ENCODE peak calls at places on chromosomes 13 and 19, in six cellular contexts. One of them, this sample, is unnamed.

GRCh38 chr19:49327878-49328544 is 3.0 kb upstream of the SLC6A16 start:
- DNase-seq in cardiac fibroblast: peak
- DNase-seq in body of pancreas: no peak
- DNase-seq in lower leg skin: no peak
- DNase-seq in AG10803: peak
- DNase-seq in HCT116: peak
- DNase-seq in this sample: peak

GRCh38 chr13:77034883-77035282 is 7.9 kb upstream of the FBXL3 start:
- DNase-seq in cardiac fibroblast: peak
- DNase-seq in body of pancreas: no peak
- DNase-seq in lower leg skin: no peak
- DNase-seq in AG10803: peak
- DNase-seq in HCT116: no peak
- DNase-seq in this sample: no peak

GRCh38 chr19:22784051-22784450 is at the start of gene ZNF99:
- DNase-seq in cardiac fibroblast: no peak
- DNase-seq in body of pancreas: peak
- DNase-seq in lower leg skin: no peak
- DNase-seq in AG10803: no peak
- DNase-seq in HCT116: no peak
- DNase-seq in this sample: no peak

GRCh38 chr19:29467824-29468401 is 57.9 kb upstream of the VSTM2B start:
- DNase-seq in cardiac fibroblast: peak
- DNase-seq in body of pancreas: no peak
- DNase-seq in lower leg skin: no peak
- DNase-seq in AG10803: peak
- DNase-seq in HCT116: peak
- DNase-seq in this sample: peak

GRCh38 chr13:105518086-105518485 is 1017.4 kb downstream of the EFNB2 start:
- DNase-seq in cardiac fibroblast: peak
- DNase-seq in body of pancreas: no peak
- DNase-seq in lower leg skin: no peak
- DNase-seq in AG10803: peak
- DNase-seq in HCT116: no peak
- DNase-seq in this sample: no peak

GRCh38 chr13:31377946-31378345 is 178.2 kb downstream of the B3GLCT start:
- DNase-seq in cardiac fibroblast: no peak
- DNase-seq in body of pancreas: no peak
- DNase-seq in lower leg skin: no peak
- DNase-seq in AG10803: no peak
- DNase-seq in HCT116: no peak
- DNase-seq in this sample: no peak

GRCh38 chr19:677601-678380 is 1.6 kb downstream of the FSTL3 start:
- DNase-seq in cardiac fibroblast: peak
- DNase-seq in body of pancreas: peak
- DNase-seq in lower leg skin: no peak
- DNase-seq in AG10803: no peak
- DNase-seq in HCT116: no peak
- DNase-seq in this sample: no peak

GRCh38 chr19:38183227-38183914 is 40.7 kb downstream of the DPF1 start:
- DNase-seq in cardiac fibroblast: peak
- DNase-seq in body of pancreas: no peak
- DNase-seq in lower leg skin: no peak
- DNase-seq in AG10803: peak
- DNase-seq in HCT116: no peak
- DNase-seq in this sample: no peak

GRCh38 chr19:15154002-15154612 is 46.7 kb downstream of the NOTCH3 start:
- DNase-seq in cardiac fibroblast: peak
- DNase-seq in body of pancreas: no peak
- DNase-seq in lower leg skin: no peak
- DNase-seq in AG10803: peak
- DNase-seq in HCT116: peak
- DNase-seq in this sample: peak

GRCh38 chr19:18157465-18158063 is 4.6 kb downstream of the PIK3R2 start:
- DNase-seq in cardiac fibroblast: no peak
- DNase-seq in body of pancreas: peak
- DNase-seq in lower leg skin: no peak
- DNase-seq in AG10803: no peak
- DNase-seq in HCT116: no peak
- DNase-seq in this sample: no peak

GRCh38 chr19:31140717-31141116 is 208.5 kb downstream of the TSHZ3 start:
- DNase-seq in cardiac fibroblast: peak
- DNase-seq in body of pancreas: no peak
- DNase-seq in lower leg skin: no peak
- DNase-seq in AG10803: peak
- DNase-seq in HCT116: no peak
- DNase-seq in this sample: no peak

GRCh38 chr13:100221166-100221565 is 132.3 kb downstream of the PCCA start:
- DNase-seq in cardiac fibroblast: no peak
- DNase-seq in body of pancreas: no peak
- DNase-seq in lower leg skin: no peak
- DNase-seq in AG10803: no peak
- DNase-seq in HCT116: no peak
- DNase-seq in this sample: no peak

GRCh38 chr13:77511552-77511951 is 24.0 kb upstream of the SCEL start:
- DNase-seq in cardiac fibroblast: peak
- DNase-seq in body of pancreas: no peak
- DNase-seq in lower leg skin: no peak
- DNase-seq in AG10803: no peak
- DNase-seq in HCT116: no peak
- DNase-seq in this sample: no peak

GRCh38 chr19:55400281-55401087 is 7.1 kb downstream of the UBE2S start:
- DNase-seq in cardiac fibroblast: no peak
- DNase-seq in body of pancreas: no peak
- DNase-seq in lower leg skin: no peak
- DNase-seq in AG10803: no peak
- DNase-seq in HCT116: no peak
- DNase-seq in this sample: no peak

GRCh38 chr19:39070888-39071287 is 13.3 kb upstream of the ACP7 start:
- DNase-seq in cardiac fibroblast: peak
- DNase-seq in body of pancreas: no peak
- DNase-seq in lower leg skin: no peak
- DNase-seq in AG10803: no peak
- DNase-seq in HCT116: no peak
- DNase-seq in this sample: no peak

GRCh38 chr19:47305309-47305751 is 4.3 kb upstream of the C5AR1 start:
- DNase-seq in cardiac fibroblast: peak
- DNase-seq in body of pancreas: peak
- DNase-seq in lower leg skin: peak
- DNase-seq in AG10803: peak
- DNase-seq in HCT116: peak
- DNase-seq in this sample: peak

GRCh38 chr19:43316591-43317319 is 36.7 kb upstream of the CD177 start:
- DNase-seq in cardiac fibroblast: peak
- DNase-seq in body of pancreas: no peak
- DNase-seq in lower leg skin: no peak
- DNase-seq in AG10803: peak
- DNase-seq in HCT116: peak
- DNase-seq in this sample: no peak

GRCh38 chr13:95698047-95698749 is 21.3 kb downstream of the DNAJC3 start:
- DNase-seq in cardiac fibroblast: peak
- DNase-seq in body of pancreas: no peak
- DNase-seq in lower leg skin: no peak
- DNase-seq in AG10803: no peak
- DNase-seq in HCT116: peak
- DNase-seq in this sample: no peak

GRCh38 chr19:35458821-35459391 is 10.8 kb downstream of the FFAR2 start:
- DNase-seq in cardiac fibroblast: no peak
- DNase-seq in body of pancreas: peak
- DNase-seq in lower leg skin: no peak
- DNase-seq in AG10803: no peak
- DNase-seq in HCT116: no peak
- DNase-seq in this sample: no peak

GRCh38 chr13:36919206-36919832 is 719 bp downstream of the SMAD9 start:
- DNase-seq in cardiac fibroblast: peak
- DNase-seq in body of pancreas: peak
- DNase-seq in lower leg skin: no peak
- DNase-seq in AG10803: peak
- DNase-seq in HCT116: no peak
- DNase-seq in this sample: no peak

GRCh38 chr13:38662362-38662761 is 24.5 kb upstream of the FREM2 start:
- DNase-seq in cardiac fibroblast: peak
- DNase-seq in body of pancreas: no peak
- DNase-seq in lower leg skin: no peak
- DNase-seq in AG10803: peak
- DNase-seq in HCT116: no peak
- DNase-seq in this sample: no peak

GRCh38 chr19:33290082-33290815 is 12.1 kb downstream of the CEBPA start:
- DNase-seq in cardiac fibroblast: no peak
- DNase-seq in body of pancreas: no peak
- DNase-seq in lower leg skin: no peak
- DNase-seq in AG10803: peak
- DNase-seq in HCT116: no peak
- DNase-seq in this sample: no peak

GRCh38 chr13:109397285-109397684 is 389.1 kb downstream of the IRS2 start:
- DNase-seq in cardiac fibroblast: no peak
- DNase-seq in body of pancreas: no peak
- DNase-seq in lower leg skin: no peak
- DNase-seq in AG10803: no peak
- DNase-seq in HCT116: no peak
- DNase-seq in this sample: no peak

DNA sequence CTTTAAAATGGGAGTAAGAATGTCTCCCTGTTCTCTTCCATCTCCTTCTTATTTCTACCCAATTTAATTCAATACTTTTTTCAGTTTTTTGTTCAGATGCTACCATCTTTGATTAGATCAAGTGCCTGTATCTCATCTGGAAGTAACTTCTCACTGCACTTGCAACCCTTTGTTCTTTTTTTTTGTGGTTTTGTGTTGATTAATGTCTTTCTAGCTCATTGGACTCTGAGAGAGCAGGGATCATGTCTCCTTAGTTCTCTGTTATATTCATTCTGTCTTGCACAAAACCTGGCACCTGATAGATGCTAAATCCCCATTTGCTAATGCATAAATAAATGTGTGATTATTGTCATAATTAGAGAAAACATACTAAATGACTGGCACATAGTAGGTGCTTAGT is 834 bp upstream of the ITGBL1 start:
- DNase-seq in cardiac fibroblast: no peak
- DNase-seq in body of pancreas: no peak
- DNase-seq in lower leg skin: no peak
- DNase-seq in AG10803: no peak
- DNase-seq in HCT116: no peak
- DNase-seq in this sample: no peak
- H3K4me3 ChIP-seq in cardiac fibroblast: no peak
- H3K4me3 ChIP-seq in body of pancreas: no peak
- H3K4me3 ChIP-seq in lower leg skin: no peak
- H3K4me3 ChIP-seq in AG10803: peak
- H3K4me3 ChIP-seq in HCT116: no peak
- H3K4me3 ChIP-seq in this sample: no peak

GRCh38 chr19:16892438-16892837 is 3.6 kb downstream of the F2RL3 start:
- DNase-seq in cardiac fibroblast: no peak
- DNase-seq in body of pancreas: no peak
- DNase-seq in lower leg skin: no peak
- DNase-seq in AG10803: no peak
- DNase-seq in HCT116: no peak
- DNase-seq in this sample: peak
- H3K4me3 ChIP-seq in cardiac fibroblast: no peak
- H3K4me3 ChIP-seq in body of pancreas: no peak
- H3K4me3 ChIP-seq in lower leg skin: no peak
- H3K4me3 ChIP-seq in AG10803: no peak
- H3K4me3 ChIP-seq in HCT116: no peak
- H3K4me3 ChIP-seq in this sample: no peak

GRCh38 chr13:34749046-34749445 is 193.0 kb upstream of the NBEA start:
- DNase-seq in cardiac fibroblast: no peak
- DNase-seq in body of pancreas: no peak
- DNase-seq in lower leg skin: no peak
- DNase-seq in AG10803: no peak
- DNase-seq in HCT116: no peak
- DNase-seq in this sample: no peak

GRCh38 chr13:34752561-34752960 is 189.5 kb upstream of the NBEA start:
- DNase-seq in cardiac fibroblast: no peak
- DNase-seq in body of pancreas: no peak
- DNase-seq in lower leg skin: no peak
- DNase-seq in AG10803: no peak
- DNase-seq in HCT116: no peak
- DNase-seq in this sample: no peak

GRCh38 chr13:34751492-34751891 is 190.6 kb upstream of the NBEA start:
- DNase-seq in cardiac fibroblast: no peak
- DNase-seq in body of pancreas: no peak
- DNase-seq in lower leg skin: no peak
- DNase-seq in AG10803: no peak
- DNase-seq in HCT116: no peak
- DNase-seq in this sample: no peak

GRCh38 chr13:34750078-34750703 is 191.9 kb upstream of the NBEA start:
- DNase-seq in cardiac fibroblast: no peak
- DNase-seq in body of pancreas: peak
- DNase-seq in lower leg skin: no peak
- DNase-seq in AG10803: no peak
- DNase-seq in HCT116: no peak
- DNase-seq in this sample: no peak

DNA sequence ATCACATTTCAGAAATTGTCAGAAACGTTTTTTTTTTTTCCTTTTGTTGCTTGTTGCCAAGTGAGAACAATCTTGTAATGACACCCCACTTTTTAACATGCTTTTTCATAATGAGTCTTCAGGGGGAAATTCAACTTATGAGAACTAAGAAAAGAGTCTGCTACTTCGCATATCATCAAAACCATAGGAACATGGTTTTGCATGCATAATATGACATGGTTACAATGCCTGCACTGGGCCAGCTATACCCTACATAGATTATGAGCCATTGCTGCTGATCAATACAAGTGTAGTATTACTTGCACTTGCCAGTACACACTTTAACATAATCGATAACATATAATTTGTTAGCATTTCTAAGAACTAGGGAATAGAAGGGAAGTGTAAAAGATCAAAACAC is 191.0 kb upstream of the NBEA start:
- DNase-seq in cardiac fibroblast: no peak
- DNase-seq in body of pancreas: no peak
- DNase-seq in lower leg skin: no peak
- DNase-seq in AG10803: no peak
- DNase-seq in HCT116: no peak
- DNase-seq in this sample: no peak
- H3K4me3 ChIP-seq in cardiac fibroblast: no peak
- H3K4me3 ChIP-seq in body of pancreas: no peak
- H3K4me3 ChIP-seq in lower leg skin: no peak
- H3K4me3 ChIP-seq in AG10803: no peak
- H3K4me3 ChIP-seq in HCT116: no peak
- H3K4me3 ChIP-seq in this sample: no peak

DNA sequence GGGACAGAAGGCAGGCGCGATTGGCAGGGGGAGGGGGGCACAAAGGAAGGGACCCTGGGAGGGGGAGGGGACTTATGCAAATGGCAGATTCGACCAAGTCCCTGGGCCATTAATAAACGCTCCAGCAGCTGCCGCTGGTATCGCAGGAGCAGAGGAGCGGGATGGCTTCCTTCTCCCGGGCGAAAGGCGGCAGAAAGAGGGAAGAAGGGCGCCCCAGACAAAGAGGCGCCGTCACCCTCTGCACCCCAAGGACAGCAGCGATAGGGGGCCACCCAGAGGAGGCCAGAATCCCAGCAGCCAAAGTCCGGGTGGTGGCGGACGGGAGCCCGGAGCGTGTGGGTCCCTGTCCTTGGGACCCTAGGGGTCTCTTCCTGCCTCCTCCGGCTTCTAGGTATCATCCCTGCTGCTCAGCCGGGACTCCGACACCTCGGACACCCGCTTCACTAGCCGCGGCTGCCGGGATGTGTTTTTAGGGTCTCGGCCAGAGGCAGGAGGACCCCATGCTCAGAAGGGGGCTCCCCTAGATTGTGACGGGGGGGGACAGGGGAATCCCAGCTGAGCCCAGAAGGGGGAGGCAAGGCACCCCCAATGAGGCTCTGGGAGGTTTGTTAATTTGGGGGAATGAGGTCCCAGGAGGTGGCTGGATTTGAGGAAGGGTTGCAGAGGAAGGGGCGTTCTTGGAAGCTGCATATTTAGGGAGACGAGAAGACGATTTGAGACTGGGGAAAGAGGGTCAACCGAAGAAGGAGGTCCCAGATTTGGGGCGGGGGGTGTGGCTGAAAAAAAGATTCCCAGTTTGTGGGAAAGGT is 1.7 kb downstream of the PTPRS start:
- DNase-seq in cardiac fibroblast: no peak
- DNase-seq in body of pancreas: peak
- DNase-seq in lower leg skin: no peak
- DNase-seq in AG10803: no peak
- DNase-seq in HCT116: no peak
- DNase-seq in this sample: no peak
- H3K4me3 ChIP-seq in cardiac fibroblast: no peak
- H3K4me3 ChIP-seq in body of pancreas: no peak
- H3K4me3 ChIP-seq in lower leg skin: no peak
- H3K4me3 ChIP-seq in AG10803: peak
- H3K4me3 ChIP-seq in HCT116: peak
- H3K4me3 ChIP-seq in this sample: peak

This sample was measured in Jurkat, Clone E6-1.